ENCODE peak calls at places on chromosomes 16 and 17, in four cellular contexts. D is fibroblast of lung, J is OCI-M1, E is nucleus accumbens. R is an unnamed sample.
A peak's percentile ranks its signal among the peaks of the same experiment; 100 is the strongest.

GRCh38 chr16:14427371-14427948 is 202.6 kb downstream of the PARN start:
- DNase-seq in D (no peak), J (no peak), E (peak; percentile 68), R (no peak)

GRCh38 chr17:15157051-15157450 is 108.1 kb downstream of the PMP22 start:
- DNase-seq in D (no peak), J (peak; percentile 21), E (no peak), R (no peak)

GRCh38 chr16:79599256-79599836 is 1.2 kb downstream of the MAF start:
- DNase-seq in D (peak; percentile 24), J (no peak), E (peak; percentile 51), R (peak; percentile 82)

GRCh38 chr16:19940195-19940594 is 55.5 kb upstream of the GPRC5B start:
- DNase-seq in D (no peak), J (no peak), E (no peak), R (no peak)

GRCh38 chr16:50473375-50473945 is 74.7 kb upstream of the NKD1 start:
- DNase-seq in D (no peak), J (no peak), E (no peak), R (no peak)

GRCh38 chr17:32909787-32910369 is 18.1 kb upstream of the TMEM98 start:
- DNase-seq in D (peak; percentile 87), J (peak; percentile 91), E (peak; percentile 80), R (peak; percentile 65)

GRCh38 chr17:10368561-10368960 is 4.2 kb downstream of the MYH13 start:
- DNase-seq in D (no peak), J (no peak), E (no peak), R (no peak)

GRCh38 chr16:46857261-46857962 is 26.4 kb upstream of the C16orf87 start:
- DNase-seq in D (peak; percentile 77), J (peak; percentile 18), E (peak; percentile 72), R (peak; percentile 36)

GRCh38 chr16:77965346-77965745 is 57.0 kb upstream of the CLEC3A start:
- DNase-seq in D (no peak), J (no peak), E (no peak), R (no peak)